ENCODE peak calls at places on chromosomes 16 and 17, in four cellular contexts. R is K562, J is GM12878, P is HepG2. C is an unnamed sample.
A peak's percentile ranks its signal among the peaks of the same experiment; 100 is the strongest.

GRCh38 chr16:46607529-46607928 is 13.7 kb downstream of the SHCBP1 start:
- DNase-seq in R (peak; percentile 35), J (no peak), P (peak; percentile 55), C (no peak)

GRCh38 chr16:79170565-79171242 is 429.8 kb downstream of the MAF start:
- DNase-seq in R (no peak), J (no peak), P (no peak), C (no peak)

GRCh38 chr16:72092832-72093447 is 480 bp downstream of the TXNL4B start:
- DNase-seq in R (peak; percentile 57), J (no peak), P (peak; percentile 63), C (no peak)

GRCh38 chr17:37884516-37884915 is 39.7 kb upstream of the TBC1D3K start:
- DNase-seq in R (no peak), J (peak; percentile 37), P (no peak), C (no peak)

GRCh38 chr16:3101018-3101840 is 2.1 kb upstream of the ZSCAN10 start:
- DNase-seq in R (peak; percentile 85), J (no peak), P (peak; percentile 65), C (peak; percentile 61)

GRCh38 chr17:77863814-77864161 is 94.7 kb upstream of the TNRC6C start:
- DNase-seq in R (peak; percentile 62), J (no peak), P (peak; percentile 24), C (no peak)

GRCh38 chr17:64118452-64118979 is 11.4 kb downstream of the ERN1 start:
- DNase-seq in R (peak; percentile 67), J (no peak), P (no peak), C (no peak)

GRCh38 chr17:70604854-70605253 is 435.5 kb downstream of the KCNJ2 start:
- DNase-seq in R (no peak), J (no peak), P (no peak), C (no peak)

GRCh38 chr17:14317383-14317782 is 16.5 kb downstream of the HS3ST3B1 start:
- DNase-seq in R (no peak), J (no peak), P (no peak), C (no peak)

GRCh38 chr16:49833055-49833454 is 22.9 kb downstream of the ZNF423 start:
- DNase-seq in R (no peak), J (no peak), P (no peak), C (no peak)

GRCh38 chr16:49456763-49457162 is 83.2 kb downstream of the C16orf78 start:
- DNase-seq in R (no peak), J (no peak), P (no peak), C (no peak)

GRCh38 chr16:82653550-82654511 is 27.1 kb downstream of the CDH13 start:
- DNase-seq in R (peak; percentile 5), J (peak; percentile 90), P (peak; percentile 19), C (no peak)

GRCh38 chr17:40610359-40610758 is 37.3 kb downstream of the SMARCE1 start:
- DNase-seq in R (no peak), J (no peak), P (no peak), C (no peak)

GRCh38 chr17:42670199-42670924 is 6.4 kb downstream of the PLEKHH3 start:
- DNase-seq in R (no peak), J (no peak), P (no peak), C (peak; percentile 71)

GRCh38 chr17:10041916-10042588 is 137.0 kb upstream of the RCVRN start:
- DNase-seq in R (no peak), J (peak; percentile 45), P (no peak), C (no peak)

GRCh38 chr17:38584350-38584925 is 21.3 kb downstream of the SRCIN1 start:
- DNase-seq in R (peak; percentile 71), J (no peak), P (peak; percentile 41), C (peak; percentile 78)

GRCh38 chr16:87464691-87465300 is 28.0 kb downstream of the ZCCHC14 start:
- DNase-seq in R (peak; percentile 82), J (no peak), P (no peak), C (no peak)

GRCh38 chr16:1790611-1791255 is 2.8 kb downstream of the IGFALS start:
- DNase-seq in R (no peak), J (no peak), P (no peak), C (no peak)

GRCh38 chr16:48817032-48817431 is 207.1 kb upstream of the N4BP1 start:
- DNase-seq in R (no peak), J (no peak), P (no peak), C (no peak)

GRCh38 chr17:31079731-31080130 is 15.0 kb upstream of the NF1 start:
- DNase-seq in R (no peak), J (no peak), P (no peak), C (no peak)

GRCh38 chr17:77772461-77772897 is 186.0 kb upstream of the TNRC6C start:
- DNase-seq in R (peak; percentile 76), J (no peak), P (peak; percentile 56), C (peak; percentile 88)

GRCh38 chr17:68431661-68432071 is 25.6 kb downstream of the WIPI1 start:
- DNase-seq in R (peak; percentile 38), J (no peak), P (peak; percentile 25), C (peak; percentile 42)

GRCh38 chr16:630024-630814 is 566 bp upstream of the WFIKKN1 start:
- DNase-seq in R (no peak), J (no peak), P (no peak), C (peak; percentile 47)

GRCh38 chr17:81890447-81891302 is 711 bp downstream of the ALYREF start:
- DNase-seq in R (peak; percentile 48), J (no peak), P (no peak), C (no peak)

GRCh38 chr17:27471321-27472269 is 15.3 kb downstream of the KSR1 start:
- DNase-seq in R (peak; percentile 58), J (peak; percentile 97), P (no peak), C (no peak)

GRCh38 chr17:77555741-77556291 is 402.7 kb upstream of the TNRC6C start:
- DNase-seq in R (no peak), J (no peak), P (no peak), C (no peak)

GRCh38 chr17:69046130-69046807 is 14.5 kb downstream of the ABCA9 start:
- DNase-seq in R (peak; percentile 47), J (no peak), P (no peak), C (no peak)

GRCh38 chr16:546909-547770 is 13.1 kb upstream of the PRR35 start:
- DNase-seq in R (peak; percentile 63), J (no peak), P (no peak), C (peak; percentile 88)

GRCh38 chr16:20673882-20674683 is 23.4 kb downstream of the ACSM1 start:
- DNase-seq in R (peak; percentile 76), J (no peak), P (peak; percentile 80), C (no peak)

GRCh38 chr16:66510711-66511614 is 39.0 kb downstream of the TK2 start:
- DNase-seq in R (no peak), J (no peak), P (no peak), C (no peak)

GRCh38 chr16:56279132-56279531 is 87.8 kb downstream of the GNAO1 start:
- DNase-seq in R (peak; percentile 29), J (no peak), P (no peak), C (no peak)

GRCh38 chr17:20009302-20010098 is at the start of gene SPECC1:
- DNase-seq in R (peak; percentile 87), J (no peak), P (peak; percentile 62), C (peak; percentile 95)

GRCh38 chr17:41633498-41634197 is 9.3 kb upstream of the KRT17 start:
- DNase-seq in R (no peak), J (no peak), P (no peak), C (no peak)

GRCh38 chr17:71398706-71399620 is 721.9 kb upstream of the SOX9 start:
- DNase-seq in R (no peak), J (no peak), P (no peak), C (no peak)

GRCh38 chr16:5979905-5980550 is 882.4 kb upstream of the EEF2KMT start:
- DNase-seq in R (no peak), J (no peak), P (no peak), C (no peak)
- TF ChIP-seq USF2 in R (no peak), J (no peak), P (no peak), C (no peak)

GRCh38 chr17:17681744-17682292 is 560 bp downstream of the RAI1 start:
- DNase-seq in R (peak; percentile 62), J (no peak), P (no peak), C (no peak)
- TF ChIP-seq ATF3 in R (no peak), J (no peak), P (no peak), C (no peak)

DNA sequence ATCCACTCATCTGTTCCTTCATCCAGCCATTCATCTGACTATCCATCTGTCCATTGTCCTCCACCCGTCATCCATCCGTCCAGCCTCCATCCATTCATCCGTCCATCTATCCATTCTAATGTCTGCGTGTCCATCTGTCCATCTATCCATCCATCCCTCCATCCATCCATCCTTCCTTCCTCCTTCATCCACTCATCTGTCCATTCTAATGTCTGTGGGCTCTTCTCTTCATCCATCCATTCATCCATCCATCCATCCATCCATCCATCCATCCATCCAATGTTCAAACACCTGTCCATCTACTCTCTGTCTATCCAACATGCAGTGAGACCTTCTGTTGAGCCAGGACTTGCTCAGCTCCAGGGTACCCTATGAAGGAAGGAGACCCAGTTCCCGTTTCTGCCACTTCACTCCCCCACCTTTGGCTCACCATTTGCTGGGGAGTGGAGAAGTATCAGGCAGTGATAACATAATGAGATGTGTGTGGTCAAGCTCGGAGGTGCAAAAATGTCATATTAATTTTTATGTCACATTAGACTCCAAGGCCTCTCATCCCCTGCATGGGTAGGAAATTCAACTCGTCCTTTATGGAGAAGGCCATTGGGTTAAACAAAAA is 36.5 kb upstream of the ADGRG1 start:
- DNase-seq in R (no peak), J (no peak), P (no peak), C (no peak)
- TF ChIP-seq TCF7 in R (no peak), J (no peak), P (no peak), C (no peak)

GRCh38 chr16:28473714-28474265 is 1.7 kb upstream of the NPIPB7 start:
- DNase-seq in R (no peak), J (no peak), P (no peak), C (no peak)
- TF ChIP-seq USF2 in R (no peak), J (no peak), P (no peak), C (no peak)

GRCh38 chr16:73433493-73434307 is 385.8 kb upstream of the ZFHX3 start:
- DNase-seq in R (no peak), J (no peak), P (no peak), C (no peak)
- TF ChIP-seq ATF3 in R (no peak), J (no peak), P (no peak), C (no peak)